ENCODE peak calls at places on chromosomes 11 and 22, in five cellular contexts. H is H1, P is K562, X is GM12878, V is HepG2. Z is an unnamed sample.
A peak's percentile ranks its signal among the peaks of the same experiment; 100 is the strongest.

GRCh38 chr11:34640050-34640971 is 19.4 kb downstream of the EHF start:
- DNase-seq in V (peak; percentile 94), P (no peak), H (no peak), X (no peak), Z (peak; percentile 13)

GRCh38 chr11:103378931-103379330 is 269.7 kb downstream of the DYNC2H1 start:
- DNase-seq in P (no peak), V (no peak), H (no peak), X (no peak), Z (no peak)

GRCh38 chr11:77340501-77340900 is 39.0 kb upstream of the GDPD4 start:
- DNase-seq in H (no peak), P (no peak), X (no peak), V (no peak), Z (no peak)

GRCh38 chr11:32435947-32436750 is 810 bp upstream of the WT1 start:
- DNase-seq in P (no peak), V (no peak), H (peak; percentile 67), X (no peak), Z (peak; percentile 50)

GRCh38 chr22:32909561-32910348 is 108.2 kb downstream of the TIMP3 start:
- DNase-seq in H (no peak), P (no peak), X (no peak), V (no peak), Z (no peak)

GRCh38 chr11:1397146-1397861 is 7.6 kb downstream of the BRSK2 start:
- DNase-seq in V (no peak), P (no peak), H (no peak), X (no peak), Z (no peak)

GRCh38 chr11:114052160-114052559 is 7.4 kb upstream of the ZBTB16 start:
- DNase-seq in P (no peak), X (no peak), V (no peak), H (no peak), Z (no peak)

GRCh38 chr22:36757608-36758220 is 18.2 kb downstream of the IFT27 start:
- DNase-seq in X (no peak), P (peak; percentile 64), H (peak; percentile 92), V (peak; percentile 58), Z (peak; percentile 93)

GRCh38 chr22:24553597-24554315 is 1.2 kb downstream of the GUCD1 start:
- DNase-seq in P (no peak), H (no peak), V (peak; percentile 25), X (no peak), Z (no peak)

GRCh38 chr22:40009953-40010751 is 15.4 kb downstream of the FAM83F start:
- DNase-seq in V (no peak), H (no peak), P (no peak), X (no peak), Z (no peak)

GRCh38 chr11:44633641-44634040 is 68.2 kb downstream of the CD82 start:
- DNase-seq in P (no peak), H (peak; percentile 40), V (no peak), X (no peak), Z (no peak)

GRCh38 chr22:46946383-46946965 is 184.0 kb downstream of the TBC1D22A start:
- DNase-seq in V (no peak), X (no peak), H (peak; percentile 29), P (no peak), Z (no peak)

GRCh38 chr22:46942816-46943783 is 180.7 kb downstream of the TBC1D22A start:
- DNase-seq in H (peak; percentile 27), P (no peak), X (no peak), V (no peak), Z (no peak)

GRCh38 chr22:46948411-46949144 is 186.1 kb downstream of the TBC1D22A start:
- DNase-seq in P (no peak), H (no peak), V (no peak), X (no peak), Z (no peak)

GRCh38 chr22:46947516-46948260 is 185.2 kb downstream of the TBC1D22A start:
- DNase-seq in V (no peak), H (no peak), P (no peak), X (no peak), Z (no peak)

GRCh38 chr22:46945481-46945880 is 183.0 kb downstream of the TBC1D22A start:
- DNase-seq in H (peak; percentile 43), V (no peak), X (no peak), P (no peak), Z (no peak)
- TF ChIP-seq ATF2 in H (no peak), V (no peak), X (no peak), P (no peak), Z (no peak)

GRCh38 chr11:121416909-121417567 is 35.1 kb upstream of the SORL1 start:
- DNase-seq in X (peak; percentile 92), H (no peak), V (no peak), P (no peak), Z (no peak)

GRCh38 chr11:121417607-121418006 is 34.5 kb upstream of the SORL1 start:
- DNase-seq in H (no peak), X (no peak), V (no peak), P (no peak), Z (no peak)

GRCh38 chr11:121412000-121412587 is 40.0 kb upstream of the SORL1 start:
- DNase-seq in V (no peak), H (no peak), P (no peak), X (no peak), Z (no peak)

GRCh38 chr11:121415861-121416260 is 36.3 kb upstream of the SORL1 start:
- DNase-seq in X (no peak), P (no peak), V (no peak), H (no peak), Z (no peak)

DNA sequence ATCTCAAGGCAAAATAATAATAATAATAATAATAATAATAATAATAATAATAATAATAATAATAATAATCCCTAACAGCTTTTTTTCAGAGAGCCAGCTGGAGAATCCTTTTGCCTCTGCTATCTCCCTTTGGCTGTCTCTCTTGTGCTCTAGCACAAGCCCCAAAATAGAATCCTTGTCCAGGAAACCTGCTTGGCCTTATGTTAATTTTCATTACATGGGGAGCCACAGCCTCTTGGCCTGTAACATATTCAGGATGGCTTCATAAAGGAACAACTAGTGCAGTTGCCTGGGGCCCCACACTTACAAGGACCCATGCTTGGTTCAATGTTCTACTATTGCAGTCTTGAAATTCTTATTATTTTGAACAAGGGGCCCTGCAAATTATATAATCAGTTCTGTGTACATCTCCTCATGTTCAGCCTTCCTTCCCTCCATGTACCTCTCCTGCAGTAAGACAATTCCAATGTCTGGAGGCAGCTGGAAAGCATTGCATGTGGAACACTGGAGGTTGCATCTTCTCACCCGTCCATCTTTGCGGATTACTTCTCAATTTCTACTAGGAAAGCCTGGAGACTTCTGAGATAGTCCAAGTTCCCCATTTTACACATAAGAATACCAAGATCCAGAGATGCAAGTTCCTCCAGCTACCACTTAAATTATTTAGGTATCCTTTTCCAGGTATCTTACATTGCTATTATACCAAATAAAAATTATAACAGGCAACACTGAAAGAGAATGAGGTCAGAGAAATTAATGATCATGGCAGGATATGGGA is 37.8 kb upstream of the SORL1 start:
- DNase-seq in V (no peak), X (no peak), P (no peak), H (no peak), Z (no peak)
- TF ChIP-seq CREB1 in V (no peak), X (no peak), P (no peak), H (no peak), Z (no peak)

GRCh38 chr11:111974451-111974850 is 37.3 kb downstream of the DIXDC1 start:
- DNase-seq in H (no peak), P (no peak), X (no peak), V (no peak), Z (no peak)

GRCh38 chr11:111977141-111978027 is 40.2 kb downstream of the DIXDC1 start:
- DNase-seq in H (peak; percentile 79), X (no peak), P (no peak), V (no peak), Z (peak; percentile 64)

GRCh38 chr11:111976614-111977140 is 39.5 kb downstream of the DIXDC1 start:
- DNase-seq in H (peak; percentile 73), X (no peak), P (no peak), V (no peak), Z (peak; percentile 35)

GRCh38 chr11:111976119-111976518 is 39.0 kb downstream of the DIXDC1 start:
- DNase-seq in V (no peak), X (no peak), P (no peak), H (no peak), Z (no peak)

DNA sequence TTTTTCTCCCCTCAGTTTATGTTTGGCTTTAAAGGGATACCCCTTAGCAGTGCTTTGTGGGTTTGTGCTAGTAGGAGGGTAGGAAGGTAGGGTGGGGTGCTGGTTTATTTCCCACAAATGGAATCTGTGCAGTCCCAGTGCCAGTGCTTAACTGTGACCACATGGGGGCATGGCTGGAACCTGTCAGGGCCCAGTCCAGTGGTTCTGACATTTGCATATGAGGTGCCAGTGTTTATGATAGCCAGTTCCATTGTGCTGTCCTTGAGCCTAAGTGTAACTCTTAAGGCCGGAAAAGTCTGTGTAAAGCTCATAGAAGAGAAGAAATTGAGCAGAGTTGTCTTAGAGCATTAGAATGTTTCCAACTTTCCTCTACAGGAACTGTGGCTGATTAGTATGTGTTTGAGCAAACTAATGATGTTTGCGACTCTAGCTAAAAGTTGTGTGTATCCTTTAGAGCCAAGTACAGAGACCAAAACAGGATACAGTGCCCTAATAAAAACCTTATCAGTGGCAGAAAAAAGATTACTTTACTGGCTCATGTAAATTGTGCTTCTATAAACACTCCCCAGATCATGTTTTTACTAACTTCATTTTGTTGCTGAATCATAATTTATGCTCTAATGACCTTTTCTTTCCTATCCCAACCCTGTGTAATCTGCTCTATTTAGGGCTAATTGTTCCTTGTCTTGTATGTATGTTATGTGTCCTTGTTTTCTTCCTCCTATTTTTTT is 38.1 kb downstream of the DIXDC1 start:
- DNase-seq in X (no peak), H (no peak), V (no peak), P (no peak), Z (no peak)
- TF ChIP-seq ATF2 in X (no peak), H (no peak), V (no peak), P (no peak), Z (no peak)

GRCh38 chr22:47624277-47625012 is 862.0 kb downstream of the TBC1D22A start:
- DNase-seq in P (no peak), V (no peak), H (peak; percentile 38), X (no peak), Z (no peak)

GRCh38 chr22:47626428-47627390 is 864.3 kb downstream of the TBC1D22A start:
- DNase-seq in X (no peak), H (no peak), P (no peak), V (peak; percentile 13), Z (no peak)

GRCh38 chr22:47627561-47628253 is 865.3 kb downstream of the TBC1D22A start:
- DNase-seq in V (no peak), X (no peak), H (no peak), P (no peak), Z (no peak)

GRCh38 chr22:47625013-47625385 is 862.5 kb downstream of the TBC1D22A start:
- DNase-seq in H (peak; percentile 20), V (no peak), P (no peak), X (no peak), Z (no peak)

DNA sequence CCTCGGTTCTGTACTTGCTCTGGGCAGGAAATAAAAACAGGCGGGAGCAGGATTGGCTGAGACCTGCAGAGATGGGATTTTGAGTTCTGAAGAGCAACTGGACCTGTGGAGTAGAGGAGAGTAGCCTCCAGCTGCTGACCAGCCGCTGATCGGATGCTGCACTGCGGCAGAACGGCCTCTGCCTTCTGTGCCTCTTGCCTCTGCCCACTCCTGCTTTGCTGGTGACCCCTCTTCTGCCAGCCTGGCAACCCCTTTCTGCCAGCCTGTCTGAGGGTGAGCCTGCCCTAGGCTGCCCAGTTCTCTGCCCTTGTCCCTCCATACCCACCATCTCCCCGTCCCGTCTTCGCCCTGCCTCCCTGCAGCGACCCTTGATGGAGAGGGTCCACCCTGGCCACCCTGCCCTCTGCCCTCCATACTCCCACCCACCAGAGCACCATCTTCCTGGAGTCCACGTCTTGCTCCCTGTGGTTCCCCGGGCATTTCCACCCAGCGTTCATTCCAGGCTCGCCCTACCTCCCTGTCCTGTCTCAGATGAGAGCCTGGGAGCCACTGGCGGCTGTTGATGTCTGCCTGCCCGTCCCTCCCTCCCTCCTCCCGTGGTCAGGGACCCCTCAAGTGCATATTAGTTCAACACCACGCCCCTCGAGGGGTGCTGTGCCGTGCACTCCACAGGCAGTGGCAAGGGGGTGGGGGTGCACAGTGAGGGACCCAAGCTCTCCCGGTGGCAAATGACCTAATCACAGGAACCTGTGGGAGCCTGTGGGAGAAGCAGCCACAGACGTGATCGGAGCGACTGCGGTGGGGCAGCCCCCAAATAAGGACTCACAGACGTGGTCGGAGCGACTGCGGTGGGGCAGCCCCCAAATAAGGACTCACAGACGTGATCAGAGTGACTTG is 863.3 kb downstream of the TBC1D22A start:
- DNase-seq in P (no peak), V (no peak), X (no peak), H (no peak), Z (no peak)
- TF ChIP-seq CREB1 in P (no peak), V (no peak), X (no peak), H (no peak), Z (no peak)

Z was measured in WTC11.